ENCODE peak calls at places on chromosome 21, in four cellular contexts. One of them, this sample, is unnamed.

GRCh38 chr21:23585419-23585818 is 2021.9 kb downstream of the MRPL39 start:
- DNase-seq in body of pancreas: no peak
- DNase-seq in Peyer's patch: no peak
- DNase-seq in K562: no peak
- DNase-seq in this sample: no peak

GRCh38 chr21:31546402-31547155 is 112.9 kb upstream of the SOD1 start:
- DNase-seq in body of pancreas: no peak
- DNase-seq in Peyer's patch: no peak
- DNase-seq in K562: no peak
- DNase-seq in this sample: no peak

GRCh38 chr21:46504681-46505080 is 46.0 kb downstream of the DIP2A start:
- DNase-seq in body of pancreas: no peak
- DNase-seq in Peyer's patch: no peak
- DNase-seq in K562: no peak
- DNase-seq in this sample: no peak

GRCh38 chr21:26177741-26178452 is 7.3 kb upstream of the APP start:
- DNase-seq in body of pancreas: no peak
- DNase-seq in Peyer's patch: no peak
- DNase-seq in K562: no peak
- DNase-seq in this sample: no peak

GRCh38 chr21:15592271-15592860 is 137.4 kb upstream of the USP25 start:
- DNase-seq in body of pancreas: no peak
- DNase-seq in Peyer's patch: no peak
- DNase-seq in K562: no peak
- DNase-seq in this sample: peak

GRCh38 chr21:25767921-25768320 is 33.1 kb downstream of the GABPA start:
- DNase-seq in body of pancreas: no peak
- DNase-seq in Peyer's patch: no peak
- DNase-seq in K562: no peak
- DNase-seq in this sample: no peak

GRCh38 chr21:15064576-15065380 is at the start of gene NRIP1:
- DNase-seq in body of pancreas: peak
- DNase-seq in Peyer's patch: peak
- DNase-seq in K562: peak
- DNase-seq in this sample: peak

GRCh38 chr21:31750843-31751242 is 18.9 kb upstream of the SCAF4 start:
- DNase-seq in body of pancreas: no peak
- DNase-seq in Peyer's patch: no peak
- DNase-seq in K562: no peak
- DNase-seq in this sample: no peak

GRCh38 chr21:18951291-18952038 is 547.9 kb upstream of the TMPRSS15 start:
- DNase-seq in body of pancreas: no peak
- DNase-seq in Peyer's patch: no peak
- DNase-seq in K562: peak
- DNase-seq in this sample: peak

GRCh38 chr21:44330698-44331097 is 8.5 kb downstream of the CFAP410 start:
- DNase-seq in body of pancreas: no peak
- DNase-seq in Peyer's patch: no peak
- DNase-seq in K562: no peak
- DNase-seq in this sample: no peak

GRCh38 chr21:44329971-44330681 is 9.1 kb downstream of the CFAP410 start:
- DNase-seq in body of pancreas: no peak
- DNase-seq in Peyer's patch: no peak
- DNase-seq in K562: no peak
- DNase-seq in this sample: no peak

GRCh38 chr21:44328242-44328895 is 10.8 kb downstream of the CFAP410 start:
- DNase-seq in body of pancreas: no peak
- DNase-seq in Peyer's patch: no peak
- DNase-seq in K562: no peak
- DNase-seq in this sample: no peak

GRCh38 chr21:44327603-44327974 is 11.6 kb downstream of the CFAP410 start:
- DNase-seq in body of pancreas: no peak
- DNase-seq in Peyer's patch: no peak
- DNase-seq in K562: no peak
- DNase-seq in this sample: no peak

GRCh38 chr21:44329086-44329889 is 9.9 kb downstream of the CFAP410 start:
- DNase-seq in body of pancreas: no peak
- DNase-seq in Peyer's patch: no peak
- DNase-seq in K562: no peak
- DNase-seq in this sample: no peak
- TF ChIP-seq POLR2A in body of pancreas: no peak
- TF ChIP-seq POLR2A in Peyer's patch: no peak
- TF ChIP-seq POLR2A in K562: peak
- TF ChIP-seq POLR2A in this sample: no peak

DNA sequence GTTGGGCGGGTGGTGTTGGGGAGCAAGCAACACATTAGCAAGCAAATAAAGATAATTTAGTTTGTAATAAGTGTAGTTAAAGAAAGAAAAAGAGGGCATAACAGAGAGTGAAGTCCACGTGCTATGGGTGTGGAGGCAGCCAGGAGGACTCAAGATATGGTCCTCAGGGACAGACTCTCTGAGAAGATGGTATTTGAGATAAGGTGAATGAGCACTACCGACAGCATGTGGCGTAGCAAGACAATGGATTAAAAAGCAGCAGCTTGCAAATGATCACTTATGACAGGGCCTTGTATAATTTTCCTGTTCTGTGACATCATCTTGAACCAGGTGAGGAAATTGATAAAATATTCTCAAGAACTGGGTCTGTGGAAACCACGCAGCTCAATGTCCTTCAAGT is 487.8 kb downstream of the PCP4 start:
- DNase-seq in body of pancreas: no peak
- DNase-seq in Peyer's patch: no peak
- DNase-seq in K562: no peak
- DNase-seq in this sample: peak
- TF ChIP-seq POLR2A in body of pancreas: no peak
- TF ChIP-seq POLR2A in Peyer's patch: no peak
- TF ChIP-seq POLR2A in K562: no peak
- TF ChIP-seq POLR2A in this sample: no peak

GRCh38 chr21:36073181-36073580 is 3.4 kb downstream of the CBR1 start:
- DNase-seq in body of pancreas: no peak
- DNase-seq in Peyer's patch: no peak
- DNase-seq in K562: no peak
- DNase-seq in this sample: no peak

GRCh38 chr21:36072453-36073167 is 2.8 kb downstream of the CBR1 start:
- DNase-seq in body of pancreas: no peak
- DNase-seq in Peyer's patch: no peak
- DNase-seq in K562: no peak
- DNase-seq in this sample: no peak

GRCh38 chr21:36068748-36069398 is 951 bp upstream of the CBR1 start:
- DNase-seq in body of pancreas: no peak
- DNase-seq in Peyer's patch: no peak
- DNase-seq in K562: no peak
- DNase-seq in this sample: peak

GRCh38 chr21:36070999-36071398 is 1.2 kb downstream of the CBR1 start:
- DNase-seq in body of pancreas: no peak
- DNase-seq in Peyer's patch: peak
- DNase-seq in K562: no peak
- DNase-seq in this sample: no peak

DNA sequence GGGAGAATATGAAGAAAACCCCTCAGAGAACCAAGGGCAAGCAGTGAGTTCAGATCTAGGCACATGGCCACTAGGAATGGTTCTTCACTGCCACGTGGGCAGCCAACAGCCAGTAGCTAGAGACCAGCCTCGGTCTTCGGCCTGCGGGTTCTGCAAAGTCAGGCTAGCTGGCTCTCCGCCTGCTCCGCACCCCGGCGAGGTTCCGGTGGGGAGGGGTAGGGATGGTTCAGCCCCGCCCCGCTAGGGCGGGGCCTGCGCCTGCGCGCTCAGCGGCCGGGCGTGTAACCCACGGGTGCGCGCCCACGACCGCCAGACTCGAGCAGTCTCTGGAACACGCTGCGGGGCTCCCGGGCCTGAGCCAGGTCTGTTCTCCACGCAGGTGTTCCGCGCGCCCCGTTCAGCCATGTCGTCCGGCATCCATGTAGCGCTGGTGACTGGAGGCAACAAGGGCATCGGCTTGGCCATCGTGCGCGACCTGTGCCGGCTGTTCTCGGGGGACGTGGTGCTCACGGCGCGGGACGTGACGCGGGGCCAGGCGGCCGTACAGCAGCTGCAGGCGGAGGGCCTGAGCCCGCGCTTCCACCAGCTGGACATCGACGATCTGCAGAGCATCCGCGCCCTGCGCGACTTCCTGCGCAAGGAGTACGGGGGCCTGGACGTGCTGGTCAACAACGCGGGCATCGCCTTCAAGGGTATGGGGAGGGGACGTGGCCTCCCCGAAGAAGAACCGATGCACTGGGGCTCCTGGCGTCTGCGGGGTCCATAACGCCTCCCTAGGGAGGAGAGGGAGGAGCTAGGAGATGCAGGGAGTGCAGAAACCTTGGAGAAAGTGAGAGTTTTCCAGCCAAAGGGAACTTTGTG is at the start of gene CBR1:
- DNase-seq in body of pancreas: peak
- DNase-seq in Peyer's patch: peak
- DNase-seq in K562: peak
- DNase-seq in this sample: peak
- TF ChIP-seq POLR2A in body of pancreas: peak
- TF ChIP-seq POLR2A in Peyer's patch: peak
- TF ChIP-seq POLR2A in K562: peak
- TF ChIP-seq POLR2A in this sample: peak

GRCh38 chr21:34888569-34889286 is 160.4 kb downstream of the RUNX1 start:
- DNase-seq in body of pancreas: peak
- DNase-seq in Peyer's patch: peak
- DNase-seq in K562: peak
- DNase-seq in this sample: peak
- TF ChIP-seq POLR2A in body of pancreas: peak
- TF ChIP-seq POLR2A in Peyer's patch: peak
- TF ChIP-seq POLR2A in K562: peak
- TF ChIP-seq POLR2A in this sample: peak

DNA sequence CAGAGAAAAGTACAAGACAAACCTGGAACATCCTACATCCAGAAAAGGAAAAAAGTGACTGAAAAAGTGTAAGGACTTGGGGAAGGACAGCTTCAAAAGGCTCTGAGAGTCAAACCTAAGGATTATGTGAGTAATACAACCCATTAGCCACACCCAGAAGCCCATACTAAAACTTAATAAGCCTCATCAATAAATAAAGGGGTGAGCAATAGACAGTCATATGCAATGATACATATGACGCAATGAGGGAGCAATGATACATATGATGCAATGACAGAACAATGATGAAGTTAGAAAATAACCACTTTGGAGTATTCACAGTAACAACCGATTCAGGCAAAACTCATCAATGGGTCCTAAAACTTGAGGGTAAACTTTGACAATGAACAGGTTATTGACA is 50.1 kb downstream of the BRWD1 start:
- DNase-seq in body of pancreas: no peak
- DNase-seq in Peyer's patch: no peak
- DNase-seq in K562: no peak
- DNase-seq in this sample: peak
- TF ChIP-seq POLR2A in body of pancreas: no peak
- TF ChIP-seq POLR2A in Peyer's patch: no peak
- TF ChIP-seq POLR2A in K562: no peak
- TF ChIP-seq POLR2A in this sample: no peak

GRCh38 chr21:42924433-42924751 is 1.0 kb downstream of the ERVH48-1 start:
- DNase-seq in body of pancreas: no peak
- DNase-seq in Peyer's patch: no peak
- DNase-seq in K562: no peak
- DNase-seq in this sample: no peak
- TF ChIP-seq POLR2A in body of pancreas: no peak
- TF ChIP-seq POLR2A in Peyer's patch: no peak
- TF ChIP-seq POLR2A in K562: no peak
- TF ChIP-seq POLR2A in this sample: no peak

GRCh38 chr21:41167348-41168342 is at the start of gene BACE2:
- DNase-seq in body of pancreas: peak
- DNase-seq in Peyer's patch: peak
- DNase-seq in K562: peak
- DNase-seq in this sample: peak
- TF ChIP-seq POLR2A in body of pancreas: peak
- TF ChIP-seq POLR2A in Peyer's patch: peak
- TF ChIP-seq POLR2A in K562: no peak
- TF ChIP-seq POLR2A in this sample: no peak

GRCh38 chr21:37502947-37503346 is 136.4 kb downstream of the DYRK1A start:
- DNase-seq in body of pancreas: no peak
- DNase-seq in Peyer's patch: no peak
- DNase-seq in K562: no peak
- DNase-seq in this sample: no peak

GRCh38 chr21:37507716-37508115 is 141.1 kb downstream of the DYRK1A start:
- DNase-seq in body of pancreas: no peak
- DNase-seq in Peyer's patch: no peak
- DNase-seq in K562: no peak
- DNase-seq in this sample: no peak

GRCh38 chr21:37503848-37504467 is 137.4 kb downstream of the DYRK1A start:
- DNase-seq in body of pancreas: no peak
- DNase-seq in Peyer's patch: no peak
- DNase-seq in K562: no peak
- DNase-seq in this sample: no peak

GRCh38 chr21:37508341-37508740 is 141.8 kb downstream of the DYRK1A start:
- DNase-seq in body of pancreas: no peak
- DNase-seq in Peyer's patch: no peak
- DNase-seq in K562: no peak
- DNase-seq in this sample: no peak

DNA sequence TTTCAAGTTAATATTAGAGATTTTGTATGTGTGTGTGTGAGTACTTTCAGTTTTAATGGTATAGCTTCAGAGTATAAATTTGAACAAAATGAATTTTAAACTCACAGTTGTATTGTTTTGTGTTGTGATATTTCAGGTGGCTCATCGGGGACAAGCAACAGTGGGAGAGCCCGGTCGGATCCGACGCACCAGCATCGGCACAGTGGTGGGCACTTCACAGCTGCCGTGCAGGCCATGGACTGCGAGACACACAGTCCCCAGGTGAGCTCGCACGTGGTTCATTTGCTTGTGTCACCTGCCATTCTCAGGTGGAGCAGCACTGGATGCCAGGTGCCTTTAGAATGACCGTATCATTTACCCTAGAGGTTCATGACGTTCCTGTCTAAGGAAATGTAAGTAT is 139.4 kb downstream of the DYRK1A start:
- DNase-seq in body of pancreas: no peak
- DNase-seq in Peyer's patch: no peak
- DNase-seq in K562: no peak
- DNase-seq in this sample: no peak
- TF ChIP-seq POLR2A in body of pancreas: no peak
- TF ChIP-seq POLR2A in Peyer's patch: no peak
- TF ChIP-seq POLR2A in K562: no peak
- TF ChIP-seq POLR2A in this sample: no peak